ENCODE peak calls at places on chromosomes 7 and 10, in six cellular contexts. One of them, this sample, is unnamed.
A peak's percentile ranks its signal among the peaks of the same experiment; 100 is the strongest.

GRCh38 chr10:4459531-4459930 is 366.5 kb upstream of the AKR1E2 start:
- DNase-seq in gastrocnemius medialis: no peak
- DNase-seq in fibroblast of lung: peak; percentile 68
- DNase-seq in brain microvascular endothelial cell: peak; percentile 91
- DNase-seq in psoas muscle: no peak
- DNase-seq in foreskin fibroblast: no peak
- DNase-seq in this sample: no peak

GRCh38 chr10:61845196-61845949 is 56.1 kb upstream of the ARID5B start:
- DNase-seq in brain microvascular endothelial cell: no peak
- DNase-seq in fibroblast of lung: no peak
- DNase-seq in gastrocnemius medialis: no peak
- DNase-seq in foreskin fibroblast: no peak
- DNase-seq in psoas muscle: no peak
- DNase-seq in this sample: no peak

GRCh38 chr7:51187941-51188340 is 128.7 kb downstream of the COBL start:
- DNase-seq in brain microvascular endothelial cell: no peak
- DNase-seq in foreskin fibroblast: no peak
- DNase-seq in psoas muscle: peak; percentile 41
- DNase-seq in fibroblast of lung: peak; percentile 0
- DNase-seq in gastrocnemius medialis: peak; percentile 63
- DNase-seq in this sample: no peak

GRCh38 chr10:13351340-13351915 is 3.3 kb upstream of the SEPHS1 start:
- DNase-seq in brain microvascular endothelial cell: no peak
- DNase-seq in gastrocnemius medialis: no peak
- DNase-seq in psoas muscle: no peak
- DNase-seq in fibroblast of lung: no peak
- DNase-seq in foreskin fibroblast: no peak
- DNase-seq in this sample: no peak

GRCh38 chr10:6337382-6337781 is 134.7 kb downstream of the PFKFB3 start:
- DNase-seq in foreskin fibroblast: no peak
- DNase-seq in fibroblast of lung: no peak
- DNase-seq in gastrocnemius medialis: no peak
- DNase-seq in brain microvascular endothelial cell: peak; percentile 7
- DNase-seq in psoas muscle: no peak
- DNase-seq in this sample: no peak

GRCh38 chr10:116006508-116006907 is 266.5 kb downstream of the GFRA1 start:
- DNase-seq in fibroblast of lung: no peak
- DNase-seq in brain microvascular endothelial cell: no peak
- DNase-seq in foreskin fibroblast: no peak
- DNase-seq in psoas muscle: no peak
- DNase-seq in gastrocnemius medialis: no peak
- DNase-seq in this sample: no peak

GRCh38 chr7:67950321-67951083 is 953.9 kb downstream of the TYW1 start:
- DNase-seq in brain microvascular endothelial cell: no peak
- DNase-seq in psoas muscle: no peak
- DNase-seq in fibroblast of lung: no peak
- DNase-seq in gastrocnemius medialis: no peak
- DNase-seq in foreskin fibroblast: no peak
- DNase-seq in this sample: no peak

GRCh38 chr10:22022257-22023051 is 18.9 kb upstream of the DNAJC1 start:
- DNase-seq in fibroblast of lung: no peak
- DNase-seq in psoas muscle: peak; percentile 23
- DNase-seq in foreskin fibroblast: no peak
- DNase-seq in gastrocnemius medialis: peak; percentile 15
- DNase-seq in brain microvascular endothelial cell: no peak
- DNase-seq in this sample: no peak

GRCh38 chr10:113104071-113104470 is 154.0 kb downstream of the TCF7L2 start:
- DNase-seq in gastrocnemius medialis: no peak
- DNase-seq in psoas muscle: no peak
- DNase-seq in fibroblast of lung: no peak
- DNase-seq in brain microvascular endothelial cell: no peak
- DNase-seq in foreskin fibroblast: peak; percentile 31
- DNase-seq in this sample: no peak

GRCh38 chr10:130808243-130808642 is 503.3 kb downstream of the TCERG1L start:
- DNase-seq in psoas muscle: no peak
- DNase-seq in fibroblast of lung: no peak
- DNase-seq in foreskin fibroblast: no peak
- DNase-seq in gastrocnemius medialis: no peak
- DNase-seq in brain microvascular endothelial cell: no peak
- DNase-seq in this sample: no peak

GRCh38 chr7:63900394-63901203 is 98.0 kb upstream of the ZNF722 start:
- DNase-seq in fibroblast of lung: no peak
- DNase-seq in gastrocnemius medialis: peak; percentile 79
- DNase-seq in foreskin fibroblast: no peak
- DNase-seq in brain microvascular endothelial cell: no peak
- DNase-seq in psoas muscle: peak; percentile 95
- DNase-seq in this sample: no peak

GRCh38 chr10:126500866-126501265 is 112.6 kb upstream of the ADAM12 start:
- DNase-seq in fibroblast of lung: peak; percentile 90
- DNase-seq in psoas muscle: no peak
- DNase-seq in foreskin fibroblast: peak; percentile 58
- DNase-seq in gastrocnemius medialis: no peak
- DNase-seq in brain microvascular endothelial cell: peak; percentile 35
- DNase-seq in this sample: peak; percentile 27

GRCh38 chr7:95690367-95690947 is 81.9 kb upstream of the DYNC1I1 start:
- DNase-seq in gastrocnemius medialis: peak; percentile 12
- DNase-seq in brain microvascular endothelial cell: peak; percentile 51
- DNase-seq in fibroblast of lung: peak; percentile 38
- DNase-seq in foreskin fibroblast: peak; percentile 10
- DNase-seq in psoas muscle: no peak
- DNase-seq in this sample: peak; percentile 10

GRCh38 chr10:104766341-104766740 is 125.3 kb downstream of the SORCS3 start:
- DNase-seq in foreskin fibroblast: peak; percentile 1
- DNase-seq in brain microvascular endothelial cell: no peak
- DNase-seq in psoas muscle: no peak
- DNase-seq in fibroblast of lung: peak; percentile 24
- DNase-seq in gastrocnemius medialis: no peak
- DNase-seq in this sample: no peak

GRCh38 chr7:86733783-86734182 is 90.1 kb downstream of the GRM3 start:
- DNase-seq in psoas muscle: no peak
- DNase-seq in gastrocnemius medialis: no peak
- DNase-seq in brain microvascular endothelial cell: peak; percentile 63
- DNase-seq in fibroblast of lung: peak; percentile 24
- DNase-seq in foreskin fibroblast: no peak
- DNase-seq in this sample: no peak

GRCh38 chr10:24481241-24481640 is 242.4 kb downstream of the ARHGAP21 start:
- DNase-seq in brain microvascular endothelial cell: no peak
- DNase-seq in psoas muscle: no peak
- DNase-seq in foreskin fibroblast: no peak
- DNase-seq in gastrocnemius medialis: no peak
- DNase-seq in fibroblast of lung: no peak
- DNase-seq in this sample: no peak

GRCh38 chr7:14013880-14014279 is 24.4 kb upstream of the ETV1 start:
- DNase-seq in foreskin fibroblast: no peak
- DNase-seq in gastrocnemius medialis: no peak
- DNase-seq in psoas muscle: no peak
- DNase-seq in fibroblast of lung: peak; percentile 67
- DNase-seq in brain microvascular endothelial cell: no peak
- DNase-seq in this sample: no peak

GRCh38 chr7:1224093-1224702 is 8.5 kb upstream of the UNCX start:
- DNase-seq in psoas muscle: no peak
- DNase-seq in gastrocnemius medialis: no peak
- DNase-seq in brain microvascular endothelial cell: no peak
- DNase-seq in fibroblast of lung: no peak
- DNase-seq in foreskin fibroblast: no peak
- DNase-seq in this sample: no peak

GRCh38 chr10:5399332-5399731 is 5.3 kb downstream of the TUBAL3 start:
- DNase-seq in gastrocnemius medialis: no peak
- DNase-seq in foreskin fibroblast: no peak
- DNase-seq in brain microvascular endothelial cell: no peak
- DNase-seq in psoas muscle: no peak
- DNase-seq in fibroblast of lung: no peak
- DNase-seq in this sample: no peak

GRCh38 chr7:49635800-49636199 is 137.6 kb upstream of the VWC2 start:
- DNase-seq in brain microvascular endothelial cell: no peak
- DNase-seq in fibroblast of lung: no peak
- DNase-seq in gastrocnemius medialis: no peak
- DNase-seq in psoas muscle: no peak
- DNase-seq in foreskin fibroblast: no peak
- DNase-seq in this sample: no peak
- TF ChIP-seq CTCF in brain microvascular endothelial cell: no peak
- TF ChIP-seq CTCF in fibroblast of lung: no peak
- TF ChIP-seq CTCF in gastrocnemius medialis: no peak
- TF ChIP-seq CTCF in psoas muscle: no peak
- TF ChIP-seq CTCF in foreskin fibroblast: no peak
- TF ChIP-seq CTCF in this sample: no peak

DNA sequence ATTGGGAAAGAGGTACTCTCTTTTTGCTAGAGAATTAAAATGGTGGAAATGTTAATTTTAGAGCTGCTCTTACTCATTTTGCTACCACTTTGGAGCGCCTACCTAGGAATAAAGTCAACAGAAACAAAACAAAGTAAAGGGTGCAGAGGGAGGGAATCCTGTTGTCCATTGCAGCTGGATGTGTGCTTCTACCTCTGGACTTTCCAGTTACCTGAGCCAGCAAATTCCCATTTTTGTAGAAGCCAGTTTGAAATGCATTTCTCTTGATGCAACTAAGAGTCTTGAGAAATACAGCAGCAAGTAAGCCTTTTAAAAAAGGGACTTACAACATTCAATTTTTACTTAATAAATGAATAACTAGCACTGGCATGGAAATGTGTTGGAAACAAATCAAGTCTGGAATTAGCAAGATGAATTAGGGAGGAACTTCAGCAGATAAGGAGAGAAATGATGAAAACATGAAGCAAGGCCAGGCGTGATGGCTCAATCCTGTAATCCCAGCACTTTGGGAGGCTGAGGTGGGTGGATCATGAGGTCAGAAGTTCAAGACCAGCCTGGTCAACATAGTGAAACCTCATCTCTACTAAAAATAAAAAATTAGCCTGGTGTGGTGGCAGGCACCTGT is 113.5 kb upstream of the CTTNBP2 start:
- DNase-seq in brain microvascular endothelial cell: no peak
- DNase-seq in fibroblast of lung: no peak
- DNase-seq in psoas muscle: peak; percentile 24
- DNase-seq in gastrocnemius medialis: peak; percentile 14
- DNase-seq in foreskin fibroblast: no peak
- DNase-seq in this sample: no peak
- H3K4me3 ChIP-seq in brain microvascular endothelial cell: no peak overlapping the region
- H3K4me3 ChIP-seq in fibroblast of lung: no peak overlapping the region
- H3K4me3 ChIP-seq in psoas muscle: no peak overlapping the region
- H3K4me3 ChIP-seq in gastrocnemius medialis: no peak overlapping the region
- H3K4me3 ChIP-seq in foreskin fibroblast: no peak overlapping the region
- H3K4me3 ChIP-seq in this sample: no peak overlapping the region

GRCh38 chr10:1358860-1359598 is 302.8 kb downstream of the WDR37 start:
- DNase-seq in fibroblast of lung: no peak
- DNase-seq in psoas muscle: no peak
- DNase-seq in brain microvascular endothelial cell: no peak
- DNase-seq in gastrocnemius medialis: no peak
- DNase-seq in foreskin fibroblast: no peak
- DNase-seq in this sample: no peak
- TF ChIP-seq CTCF in fibroblast of lung: no peak
- TF ChIP-seq CTCF in psoas muscle: no peak
- TF ChIP-seq CTCF in brain microvascular endothelial cell: no peak
- TF ChIP-seq CTCF in gastrocnemius medialis: no peak
- TF ChIP-seq CTCF in foreskin fibroblast: no peak
- TF ChIP-seq CTCF in this sample: no peak

GRCh38 chr7:48728799-48729198 is 195.5 kb upstream of the CDC14C start:
- DNase-seq in fibroblast of lung: no peak
- DNase-seq in brain microvascular endothelial cell: no peak
- DNase-seq in foreskin fibroblast: no peak
- DNase-seq in gastrocnemius medialis: no peak
- DNase-seq in psoas muscle: no peak
- DNase-seq in this sample: no peak
- H3K4me3 ChIP-seq in fibroblast of lung: no peak overlapping the region
- H3K4me3 ChIP-seq in brain microvascular endothelial cell: no peak overlapping the region
- H3K4me3 ChIP-seq in foreskin fibroblast: no peak overlapping the region
- H3K4me3 ChIP-seq in gastrocnemius medialis: no peak overlapping the region
- H3K4me3 ChIP-seq in psoas muscle: no peak overlapping the region
- H3K4me3 ChIP-seq in this sample: no peak overlapping the region

DNA sequence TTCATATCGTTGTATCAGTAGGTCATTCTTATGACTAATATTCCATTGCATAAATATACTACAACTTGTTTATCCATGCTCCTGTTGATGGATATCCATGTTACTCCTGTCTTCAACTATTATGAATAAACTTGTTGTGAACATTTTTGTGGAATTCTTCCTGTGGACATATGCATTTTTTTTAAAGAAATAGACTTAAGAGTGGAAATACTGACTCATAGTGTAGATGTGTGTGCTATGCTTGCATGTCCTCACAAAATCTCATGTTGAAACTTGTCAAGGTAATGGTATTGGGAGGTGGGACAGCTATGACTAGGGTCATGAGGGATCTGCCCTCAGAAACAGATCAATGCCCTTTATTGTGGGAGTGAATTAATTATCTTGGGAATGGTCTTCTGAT is 240.5 kb upstream of the PRSS58 start:
- DNase-seq in fibroblast of lung: peak; percentile 18
- DNase-seq in psoas muscle: no peak
- DNase-seq in gastrocnemius medialis: no peak
- DNase-seq in brain microvascular endothelial cell: no peak
- DNase-seq in foreskin fibroblast: no peak
- DNase-seq in this sample: no peak
- TF ChIP-seq CTCF in fibroblast of lung: no peak
- TF ChIP-seq CTCF in psoas muscle: no peak
- TF ChIP-seq CTCF in gastrocnemius medialis: no peak
- TF ChIP-seq CTCF in brain microvascular endothelial cell: no peak
- TF ChIP-seq CTCF in foreskin fibroblast: no peak
- TF ChIP-seq CTCF in this sample: no peak

GRCh38 chr10:14499610-14499904 is 168.8 kb upstream of the FRMD4A start:
- DNase-seq in foreskin fibroblast: no peak
- DNase-seq in psoas muscle: no peak
- DNase-seq in fibroblast of lung: no peak
- DNase-seq in gastrocnemius medialis: no peak
- DNase-seq in brain microvascular endothelial cell: no peak
- DNase-seq in this sample: no peak
- H3K4me3 ChIP-seq in foreskin fibroblast: no peak overlapping the region
- H3K4me3 ChIP-seq in psoas muscle: no peak overlapping the region
- H3K4me3 ChIP-seq in fibroblast of lung: no peak overlapping the region
- H3K4me3 ChIP-seq in gastrocnemius medialis: no peak overlapping the region
- H3K4me3 ChIP-seq in brain microvascular endothelial cell: no peak overlapping the region
- H3K4me3 ChIP-seq in this sample: no peak overlapping the region

GRCh38 chr7:24038993-24039392 is 245.0 kb upstream of the NPY start:
- DNase-seq in psoas muscle: no peak
- DNase-seq in gastrocnemius medialis: no peak
- DNase-seq in foreskin fibroblast: no peak
- DNase-seq in brain microvascular endothelial cell: no peak
- DNase-seq in fibroblast of lung: no peak
- DNase-seq in this sample: no peak

GRCh38 chr7:24039991-24040390 is 244.0 kb upstream of the NPY start:
- DNase-seq in foreskin fibroblast: no peak
- DNase-seq in fibroblast of lung: no peak
- DNase-seq in gastrocnemius medialis: no peak
- DNase-seq in brain microvascular endothelial cell: no peak
- DNase-seq in psoas muscle: no peak
- DNase-seq in this sample: no peak

GRCh38 chr7:24042028-24042427 is 242.0 kb upstream of the NPY start:
- DNase-seq in brain microvascular endothelial cell: no peak
- DNase-seq in foreskin fibroblast: no peak
- DNase-seq in psoas muscle: no peak
- DNase-seq in fibroblast of lung: no peak
- DNase-seq in gastrocnemius medialis: no peak
- DNase-seq in this sample: no peak
- TF ChIP-seq CTCF in brain microvascular endothelial cell: no peak
- TF ChIP-seq CTCF in foreskin fibroblast: no peak
- TF ChIP-seq CTCF in psoas muscle: no peak
- TF ChIP-seq CTCF in fibroblast of lung: no peak
- TF ChIP-seq CTCF in gastrocnemius medialis: no peak
- TF ChIP-seq CTCF in this sample: no peak